ENCODE peak calls at places on chromosomes 2 and 18, in five cellular contexts. One of them, this sample, is unnamed.

GRCh38 chr2:70124983-70125480 is 37.8 kb downstream of the PCBP1 start:
- DNase-seq in GM13976: peak; percentile 56
- DNase-seq in DMS 273 treated with DMSO at 0.1 percent for 48 hours: no peak
- DNase-seq in AG08396: no peak
- DNase-seq in iPS DF 6.9: no peak
- DNase-seq in this sample: no peak

GRCh38 chr2:191228861-191229260 is 16.3 kb upstream of the MYO1B start:
- DNase-seq in iPS DF 6.9: no peak
- DNase-seq in DMS 273 treated with DMSO at 0.1 percent for 48 hours: peak; percentile 7
- DNase-seq in AG08396: no peak
- DNase-seq in GM13976: no peak
- DNase-seq in this sample: no peak

GRCh38 chr18:48896875-48897511 is 53.8 kb downstream of the SMAD7 start:
- DNase-seq in GM13976: peak; percentile 75
- DNase-seq in DMS 273 treated with DMSO at 0.1 percent for 48 hours: no peak
- DNase-seq in iPS DF 6.9: no peak
- DNase-seq in AG08396: peak; percentile 61
- DNase-seq in this sample: peak; percentile 31

GRCh38 chr18:31876707-31877106 is 66.2 kb downstream of the TRAPPC8 start:
- DNase-seq in AG08396: no peak
- DNase-seq in DMS 273 treated with DMSO at 0.1 percent for 48 hours: peak; percentile 7
- DNase-seq in iPS DF 6.9: no peak
- DNase-seq in GM13976: no peak
- DNase-seq in this sample: no peak

GRCh38 chr18:40179647-40180175 is 1775.3 kb upstream of the PIK3C3 start:
- DNase-seq in DMS 273 treated with DMSO at 0.1 percent for 48 hours: peak; percentile 5
- DNase-seq in iPS DF 6.9: no peak
- DNase-seq in AG08396: no peak
- DNase-seq in GM13976: no peak
- DNase-seq in this sample: no peak

GRCh38 chr2:66866331-66867037 is 431.6 kb downstream of the MEIS1 start:
- DNase-seq in AG08396: no peak
- DNase-seq in iPS DF 6.9: no peak
- DNase-seq in DMS 273 treated with DMSO at 0.1 percent for 48 hours: no peak
- DNase-seq in GM13976: no peak
- DNase-seq in this sample: no peak

GRCh38 chr2:47225061-47225783 is 70.1 kb upstream of the STPG4 start:
- DNase-seq in DMS 273 treated with DMSO at 0.1 percent for 48 hours: peak; percentile 96
- DNase-seq in AG08396: peak; percentile 59
- DNase-seq in GM13976: no peak
- DNase-seq in iPS DF 6.9: no peak
- DNase-seq in this sample: no peak

GRCh38 chr2:11988691-11989465 is 242.4 kb downstream of the LPIN1 start:
- DNase-seq in GM13976: no peak
- DNase-seq in AG08396: no peak
- DNase-seq in iPS DF 6.9: no peak
- DNase-seq in DMS 273 treated with DMSO at 0.1 percent for 48 hours: no peak
- DNase-seq in this sample: no peak

GRCh38 chr2:25215948-25216679 is 47.7 kb upstream of the POMC start:
- DNase-seq in GM13976: peak; percentile 88
- DNase-seq in iPS DF 6.9: peak; percentile 58
- DNase-seq in DMS 273 treated with DMSO at 0.1 percent for 48 hours: no peak
- DNase-seq in AG08396: peak; percentile 46
- DNase-seq in this sample: peak; percentile 39

GRCh38 chr2:11343626-11344341 is 652 bp downstream of the ROCK2 start:
- DNase-seq in GM13976: peak; percentile 62
- DNase-seq in DMS 273 treated with DMSO at 0.1 percent for 48 hours: peak; percentile 19
- DNase-seq in AG08396: peak; percentile 31
- DNase-seq in iPS DF 6.9: no peak
- DNase-seq in this sample: no peak

GRCh38 chr2:75074228-75074627 is 115.8 kb downstream of the POLE4 start:
- DNase-seq in iPS DF 6.9: no peak
- DNase-seq in AG08396: no peak
- DNase-seq in GM13976: no peak
- DNase-seq in DMS 273 treated with DMSO at 0.1 percent for 48 hours: no peak
- DNase-seq in this sample: no peak

GRCh38 chr18:79915161-79916127 is 36.0 kb downstream of the SLC66A2 start:
- DNase-seq in DMS 273 treated with DMSO at 0.1 percent for 48 hours: no peak
- DNase-seq in AG08396: no peak
- DNase-seq in GM13976: peak; percentile 33
- DNase-seq in iPS DF 6.9: no peak
- DNase-seq in this sample: no peak

GRCh38 chr2:188853307-188853706 is 120.9 kb upstream of the COL3A1 start:
- DNase-seq in AG08396: peak; percentile 51
- DNase-seq in GM13976: no peak
- DNase-seq in iPS DF 6.9: no peak
- DNase-seq in DMS 273 treated with DMSO at 0.1 percent for 48 hours: peak; percentile 82
- DNase-seq in this sample: no peak

GRCh38 chr2:73260338-73260984 is 23.8 kb downstream of the FBXO41 start:
- DNase-seq in iPS DF 6.9: no peak
- DNase-seq in DMS 273 treated with DMSO at 0.1 percent for 48 hours: no peak
- DNase-seq in GM13976: peak; percentile 50
- DNase-seq in AG08396: peak; percentile 88
- DNase-seq in this sample: no peak

GRCh38 chr18:60649107-60649506 is 276.5 kb upstream of the MC4R start:
- DNase-seq in GM13976: no peak
- DNase-seq in AG08396: no peak
- DNase-seq in iPS DF 6.9: no peak
- DNase-seq in DMS 273 treated with DMSO at 0.1 percent for 48 hours: no peak
- DNase-seq in this sample: peak; percentile 4

GRCh38 chr2:219058541-219059374 is 2.0 kb downstream of the IHH start:
- DNase-seq in DMS 273 treated with DMSO at 0.1 percent for 48 hours: no peak
- DNase-seq in GM13976: peak; percentile 47
- DNase-seq in iPS DF 6.9: no peak
- DNase-seq in AG08396: peak; percentile 83
- DNase-seq in this sample: no peak

GRCh38 chr2:136168605-136169210 is 50.8 kb upstream of the CXCR4 start:
- DNase-seq in iPS DF 6.9: no peak
- DNase-seq in GM13976: no peak
- DNase-seq in DMS 273 treated with DMSO at 0.1 percent for 48 hours: no peak
- DNase-seq in AG08396: no peak
- DNase-seq in this sample: no peak

GRCh38 chr18:331231-331771 is 63.5 kb upstream of the THOC1 start:
- DNase-seq in DMS 273 treated with DMSO at 0.1 percent for 48 hours: no peak
- DNase-seq in iPS DF 6.9: no peak
- DNase-seq in AG08396: no peak
- DNase-seq in GM13976: no peak
- DNase-seq in this sample: no peak

GRCh38 chr2:73877071-73877802 is 15.6 kb upstream of the ACTG2 start:
- DNase-seq in AG08396: no peak
- DNase-seq in GM13976: no peak
- DNase-seq in iPS DF 6.9: no peak
- DNase-seq in DMS 273 treated with DMSO at 0.1 percent for 48 hours: no peak
- DNase-seq in this sample: no peak

GRCh38 chr18:39435986-39436385 is 1870.4 kb upstream of the CELF4 start:
- DNase-seq in iPS DF 6.9: no peak
- DNase-seq in GM13976: no peak
- DNase-seq in AG08396: no peak
- DNase-seq in DMS 273 treated with DMSO at 0.1 percent for 48 hours: no peak
- DNase-seq in this sample: no peak

GRCh38 chr2:95043300-95043786 is 17.8 kb downstream of the MAL start:
- DNase-seq in AG08396: peak; percentile 96
- DNase-seq in iPS DF 6.9: no peak
- DNase-seq in GM13976: peak; percentile 71
- DNase-seq in DMS 273 treated with DMSO at 0.1 percent for 48 hours: peak; percentile 52
- DNase-seq in this sample: no peak

GRCh38 chr2:169479257-169480078 is at the start of gene BBS5:
- DNase-seq in GM13976: peak; percentile 91
- DNase-seq in DMS 273 treated with DMSO at 0.1 percent for 48 hours: peak; percentile 66
- DNase-seq in AG08396: peak; percentile 87
- DNase-seq in iPS DF 6.9: peak; percentile 20
- DNase-seq in this sample: peak; percentile 27

GRCh38 chr18:3594760-3595241 is 144.8 kb downstream of the TGIF1 start:
- DNase-seq in DMS 273 treated with DMSO at 0.1 percent for 48 hours: no peak
- DNase-seq in iPS DF 6.9: no peak
- DNase-seq in GM13976: no peak
- DNase-seq in AG08396: no peak
- DNase-seq in this sample: no peak

GRCh38 chr18:62281684-62282083 is 43.4 kb upstream of the TNFRSF11A start:
- DNase-seq in DMS 273 treated with DMSO at 0.1 percent for 48 hours: no peak
- DNase-seq in iPS DF 6.9: no peak
- DNase-seq in GM13976: no peak
- DNase-seq in AG08396: peak; percentile 9
- DNase-seq in this sample: no peak